ENCODE peak calls at places on chromosomes 4 and X, in four cellular contexts. H is OCI-LY7, U is A549, G is left lung. L is an unnamed sample.

GRCh38 chrX:49101629-49101984 is 21.9 kb upstream of the WDR45 start:
- DNase-seq in H (peak; percentile 17), U (no peak), G (no peak), L (no peak)

GRCh38 chrX:40877869-40878268 is 142.5 kb upstream of the MED14 start:
- DNase-seq in H (peak; percentile 17), U (peak; percentile 37), G (no peak), L (no peak)

GRCh38 chr4:155174668-155175067 is 33.8 kb upstream of the NPY2R start:
- DNase-seq in H (no peak), U (no peak), G (no peak), L (no peak)

GRCh38 chr4:67483868-67484602 is 61.3 kb downstream of the CENPC start:
- DNase-seq in H (no peak), U (no peak), G (no peak), L (no peak)

GRCh38 chrX:101460669-101461068 is 24.6 kb upstream of the ARMCX4 start:
- DNase-seq in H (no peak), U (peak; percentile 6), G (no peak), L (no peak)

GRCh38 chrX:40504801-40505605 is 75.8 kb upstream of the ATP6AP2 start:
- DNase-seq in H (no peak), U (no peak), G (no peak), L (no peak)

GRCh38 chr4:80239480-80239879 is 27.0 kb upstream of the FGF5 start:
- DNase-seq in H (no peak), U (no peak), G (no peak), L (no peak)

GRCh38 chr4:101655847-101656246 is 134.7 kb upstream of the BANK1 start:
- DNase-seq in H (no peak), U (no peak), G (no peak), L (no peak)

GRCh38 chr4:52234539-52235174 is 183.6 kb downstream of the SPATA18 start:
- DNase-seq in H (no peak), U (peak; percentile 28), G (no peak), L (no peak)

GRCh38 chr4:80266267-80266901 is at the start of gene FGF5:
- DNase-seq in H (no peak), U (no peak), G (no peak), L (no peak)

GRCh38 chrX:118164138-118164537 is 47.5 kb upstream of the KLHL13 start:
- DNase-seq in H (no peak), U (no peak), G (no peak), L (no peak)

GRCh38 chr4:158016511-158016910 is 156.3 kb downstream of the GASK1B start:
- DNase-seq in H (no peak), U (no peak), G (no peak), L (no peak)

GRCh38 chrX:10086683-10087082 is 70.1 kb upstream of the CLCN4 start:
- DNase-seq in H (no peak), U (no peak), G (no peak), L (no peak)

GRCh38 chr4:181235361-181235760 is 1007.8 kb upstream of the TENM3 start:
- DNase-seq in H (no peak), U (no peak), G (no peak), L (no peak)

GRCh38 chr4:110197421-110198398 is 705 bp downstream of the ELOVL6 start:
- DNase-seq in H (peak; percentile 75), U (peak; percentile 22), G (peak; percentile 37), L (no peak)

GRCh38 chrX:43975747-43976146 is 2.6 kb upstream of the NDP start:
- DNase-seq in H (no peak), U (no peak), G (no peak), L (no peak)

GRCh38 chrX:135327299-135327698 is 18.0 kb downstream of the ETDC start:
- DNase-seq in H (no peak), U (peak; percentile 9), G (no peak), L (no peak)

GRCh38 chrX:20431486-20431885 is 164.8 kb upstream of the RPS6KA3 start:
- DNase-seq in H (no peak), U (no peak), G (no peak), L (no peak)

GRCh38 chrX:8455600-8455999 is 9.0 kb upstream of the VCX3B start:
- DNase-seq in H (no peak), U (peak; percentile 3), G (no peak), L (no peak)
- TF ChIP-seq CTCF in H (no peak), U (no peak), G (no peak), L (no peak)

GRCh38 chr4:180057198-180057821 is 2185.9 kb upstream of the TENM3 start:
- DNase-seq in H (no peak), U (peak; percentile 4), G (no peak), L (no peak)
- TF ChIP-seq CTCF in H (peak; percentile 68), U (no peak), G (no peak), L (no peak)

DNA sequence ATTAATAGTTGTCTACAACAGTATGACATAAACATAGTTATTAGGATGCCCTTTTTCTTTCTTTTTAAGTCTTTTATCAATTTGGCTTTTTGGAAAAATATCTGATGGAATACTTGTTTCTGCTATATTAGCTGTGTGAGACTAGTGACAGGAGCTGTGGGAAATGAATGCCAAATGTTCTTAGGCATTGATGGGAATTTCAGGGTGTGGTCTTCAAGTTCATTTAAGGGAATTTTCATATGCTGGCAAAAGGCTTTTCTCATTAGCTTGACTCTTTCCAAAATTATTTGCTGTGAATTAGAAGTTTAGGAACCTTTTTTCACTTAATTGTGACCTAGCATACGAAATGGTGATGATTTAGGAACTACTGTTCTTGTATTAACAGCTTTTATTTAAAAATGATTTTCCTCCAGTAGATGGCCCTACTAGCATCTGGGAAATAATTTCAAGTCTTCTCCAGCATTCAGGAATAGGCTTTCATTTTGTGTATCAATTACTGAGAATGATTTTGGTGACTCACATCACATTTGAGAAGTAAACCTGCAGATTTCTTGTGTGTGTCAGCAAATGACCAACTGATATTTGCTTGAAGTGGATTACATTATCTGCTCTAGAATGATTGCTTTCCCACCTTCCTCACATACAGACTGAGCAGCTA is 70.9 kb downstream of the HTT start:
- DNase-seq in H (no peak), U (no peak), G (no peak), L (no peak)
- TF ChIP-seq CTCF in H (peak; percentile 57), U (peak; percentile 24), G (no peak), L (no peak)

GRCh38 chr4:48129307-48130014 is 4.6 kb downstream of the TXK start:
- DNase-seq in H (no peak), U (peak; percentile 7), G (no peak), L (no peak)
- TF ChIP-seq CTCF in H (peak; percentile 37), U (no peak), G (no peak), L (no peak)

DNA sequence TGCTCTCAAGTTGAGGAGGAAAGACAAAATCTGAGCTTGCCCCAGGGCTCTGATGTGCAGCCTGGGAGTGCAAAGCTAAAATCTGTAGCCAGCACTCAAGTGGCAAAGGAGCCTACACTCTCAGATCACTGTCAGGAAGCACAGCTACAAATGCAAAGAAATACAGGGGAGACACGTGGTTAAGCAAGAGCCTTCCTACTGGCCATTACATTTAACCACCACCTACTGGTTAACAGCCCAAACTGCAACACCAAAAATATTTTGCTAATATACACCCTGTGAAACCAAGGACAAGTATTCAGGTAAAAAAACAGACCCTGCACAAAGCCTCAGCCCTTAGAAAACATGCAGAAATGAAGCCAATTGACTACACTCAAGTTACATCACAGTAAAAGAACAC is 170.4 kb upstream of the FGF16 start:
- DNase-seq in H (peak; percentile 15), U (peak; percentile 3), G (no peak), L (no peak)
- TF ChIP-seq CTCF in H (peak; percentile 43), U (no peak), G (no peak), L (no peak)

GRCh38 chrX:115949900-115950822 is 220.4 kb upstream of the AGTR2 start:
- DNase-seq in H (no peak), U (no peak), G (no peak), L (no peak)
- TF ChIP-seq CTCF in H (no peak), U (no peak), G (no peak), L (no peak)

DNA sequence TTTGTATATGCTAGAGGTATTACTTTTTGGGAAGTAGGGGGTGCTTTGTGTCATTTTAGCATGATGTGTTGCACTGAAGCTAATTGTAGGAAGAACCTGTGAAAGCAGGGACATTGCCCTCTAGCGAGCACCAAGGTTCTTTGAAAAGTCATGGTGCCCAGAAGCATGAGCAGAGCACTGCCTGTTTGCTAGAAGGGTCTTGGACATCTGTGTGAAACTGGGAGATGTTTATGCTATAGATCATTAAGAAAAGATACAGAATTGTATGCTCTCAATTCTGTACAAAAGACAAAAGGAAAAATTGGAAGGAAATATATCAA is 14.7 kb downstream of the GRPR start:
- DNase-seq in H (peak; percentile 65), U (peak; percentile 27), G (no peak), L (no peak)
- TF ChIP-seq CTCF in H (peak; percentile 80), U (peak; percentile 24), G (no peak), L (peak; percentile 33)

DNA sequence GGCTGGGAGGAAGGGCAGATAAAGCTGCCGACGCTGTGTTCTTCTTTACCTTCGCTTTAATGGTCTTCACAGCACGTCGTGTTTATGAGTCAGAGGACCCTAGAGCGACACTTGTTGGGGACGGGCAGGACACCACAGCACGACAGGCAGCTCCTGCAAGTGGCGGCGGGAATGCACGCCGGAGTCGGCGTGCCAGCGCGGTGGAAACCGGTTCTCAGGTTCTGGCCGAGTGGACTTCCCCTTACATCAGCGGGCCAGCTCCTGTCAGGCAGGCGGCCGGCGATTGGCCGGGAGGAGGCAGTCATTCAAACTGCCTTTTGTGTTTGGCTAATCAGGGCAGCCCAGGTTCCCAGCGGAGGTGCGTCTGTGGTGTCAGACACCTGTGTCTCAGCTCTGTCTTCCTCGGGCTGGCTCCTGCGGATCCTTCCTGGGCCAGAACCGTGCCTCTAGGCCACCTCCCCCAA is 150.9 kb downstream of the SHROOM3 start:
- DNase-seq in H (no peak), U (peak; percentile 65), G (peak; percentile 88), L (no peak)
- TF ChIP-seq CTCF in H (no peak), U (no peak), G (no peak), L (no peak)

L was measured in CD14-positive monocyte.